ENCODE peak calls at places on chromosomes 4 and X, in seven cellular contexts. D is NCI-H2029 treated with DMSO at 0.1 percent for 48 hours; G is activated T-helper 9 cell treated with anti-CD3 and anti-CD28 coated beads, Interleukin-2, amount 50 U/mL, for 16 hours; O is NCI-H2081 treated with DMSO at 0.1 percent for 48 hours; E is esophagus muscularis mucosa; W is stimulated activated CD8-positive, alpha-beta memory T cell treated with anti-CD3 and anti-CD28 coated beads, Interleukin-15, amount 100 ng/mL, for 1 hour; N is activated CD8-positive, alpha-beta T cell treated with anti-CD3 and anti-CD28 coated beads for 36 hours. J is an unnamed sample.

GRCh38 chr4:155338196-155338595 is 38.6 kb downstream of the MAP9 start:
- DNase-seq in D (no peak), G (no peak), O (no peak), E (no peak), W (no peak), N (no peak), J (no peak)

GRCh38 chr4:7411491-7411890 is 23.2 kb downstream of the PSAPL1 start:
- DNase-seq in D (no peak), G (no peak), O (no peak), E (no peak), W (no peak), N (no peak), J (no peak)

GRCh38 chr4:98341309-98341708 is 80.1 kb downstream of the RAP1GDS1 start:
- DNase-seq in D (no peak), G (no peak), O (no peak), E (no peak), W (no peak), N (no peak), J (no peak)

GRCh38 chr4:142713282-142714030 is 132.6 kb downstream of the INPP4B start:
- DNase-seq in D (no peak), G (no peak), O (no peak), E (no peak), W (no peak), N (no peak), J (no peak)

GRCh38 chrX:107154787-107155620 is 36.4 kb upstream of the RBM41 start:
- DNase-seq in D (peak), G (no peak), O (no peak), E (no peak), W (no peak), N (peak), J (peak)

GRCh38 chr4:66169341-66169740 is 499.1 kb upstream of the EPHA5 start:
- DNase-seq in D (no peak), G (no peak), O (no peak), E (no peak), W (no peak), N (no peak), J (no peak)

GRCh38 chr4:139575072-139575471 is 19.1 kb upstream of the SETD7 start:
- DNase-seq in D (no peak), G (no peak), O (no peak), E (no peak), W (no peak), N (no peak), J (peak)

GRCh38 chrX:17414839-17415238 is 39.8 kb downstream of the NHS start:
- DNase-seq in D (no peak), G (no peak), O (no peak), E (no peak), W (no peak), N (peak), J (no peak)

GRCh38 chr4:8167291-8167690 is 8.7 kb upstream of the ABLIM2 start:
- DNase-seq in D (no peak), G (no peak), O (no peak), E (no peak), W (no peak), N (no peak), J (no peak)

GRCh38 chr4:7828926-7829325 is 110.7 kb downstream of the AFAP1 start:
- DNase-seq in D (no peak), G (no peak), O (no peak), E (no peak), W (no peak), N (peak), J (no peak)

GRCh38 chr4:38034986-38035882 is 75.0 kb downstream of the PTTG2 start:
- DNase-seq in D (peak), G (no peak), O (peak), E (no peak), W (no peak), N (peak), J (no peak)

GRCh38 chr4:7261174-7261573 is 68.8 kb downstream of the SORCS2 start:
- DNase-seq in D (no peak), G (no peak), O (no peak), E (no peak), W (no peak), N (no peak), J (no peak)

GRCh38 chr4:168654206-168655174 is 157.6 kb downstream of the PALLD start:
- DNase-seq in D (peak), G (no peak), O (peak), E (no peak), W (no peak), N (no peak), J (no peak)